ENCODE peak calls at places on chromosome 14, in six cellular contexts. I is amniotic stem cell; Y is frontal cortex; W is stimulated activated CD8-positive, alpha-beta memory T cell treated with anti-CD3 and anti-CD28 coated beads, Interleukin-15, amount 100 ng/mL, for 48 hours; B is GM04504; R is endothelial cell of umbilical vein. F is an unnamed sample.

GRCh38 chr14:85060116-85060515 is 469.8 kb upstream of the FLRT2 start:
- DNase-seq in B (peak), R (no peak), I (no peak), W (no peak), Y (no peak), F (no peak)

GRCh38 chr14:105945891-105946290 is 419.5 kb downstream of the TMEM121 start:
- DNase-seq in R (no peak), Y (no peak), B (no peak), I (no peak), W (no peak), F (no peak)

GRCh38 chr14:61106627-61107147 is 125.6 kb downstream of the SLC38A6 start:
- DNase-seq in Y (no peak), I (no peak), R (no peak), B (no peak), W (no peak), F (no peak)

GRCh38 chr14:101791919-101792572 is 30.5 kb downstream of the PPP2R5C start:
- DNase-seq in B (peak), R (peak), W (no peak), Y (no peak), I (no peak), F (no peak)

GRCh38 chr14:23057757-23058653 is 685 bp upstream of the CDH24 start:
- DNase-seq in R (peak), W (peak), B (peak), I (no peak), Y (peak), F (no peak)

GRCh38 chr14:89630096-89630829 is 213.2 kb upstream of the FOXN3 start:
- DNase-seq in Y (no peak), I (no peak), W (no peak), B (no peak), R (no peak), F (no peak)

GRCh38 chr14:24151404-24152080 is 4.2 kb downstream of the RNF31 start:
- DNase-seq in I (no peak), B (no peak), W (no peak), R (no peak), Y (no peak), F (no peak)

GRCh38 chr14:100193417-100194357 is 34.2 kb upstream of the DEGS2 start:
- DNase-seq in Y (peak), R (no peak), B (no peak), W (no peak), I (no peak), F (no peak)

GRCh38 chr14:89435527-89436273 is 18.7 kb upstream of the FOXN3 start:
- DNase-seq in Y (no peak), B (no peak), I (no peak), R (no peak), W (no peak), F (no peak)

GRCh38 chr14:100056964-100057817 is 8.0 kb upstream of the EVL start:
- DNase-seq in W (no peak), Y (peak), I (no peak), R (peak), B (no peak), F (no peak)

GRCh38 chr14:97010491-97011160 is 213.4 kb downstream of the VRK1 start:
- DNase-seq in I (no peak), B (no peak), R (no peak), Y (no peak), W (no peak), F (no peak)

GRCh38 chr14:38174721-38175120 is 33.0 kb upstream of the SSTR1 start:
- DNase-seq in B (no peak), Y (no peak), R (no peak), I (no peak), W (no peak), F (no peak)

GRCh38 chr14:38125484-38125912 is 82.2 kb upstream of the SSTR1 start:
- DNase-seq in I (no peak), Y (no peak), W (no peak), R (peak), B (no peak), F (no peak)

GRCh38 chr14:74919421-74920165 is 3.5 kb downstream of the RPS6KL1 start:
- DNase-seq in B (no peak), W (no peak), I (no peak), R (no peak), Y (no peak), F (no peak)

GRCh38 chr14:65282909-65283253 is 129.6 kb upstream of the FUT8 start:
- DNase-seq in B (no peak), R (no peak), I (no peak), Y (no peak), W (no peak), F (no peak)

GRCh38 chr14:104517867-104518266 is 61.7 kb upstream of the C14orf180 start:
- DNase-seq in Y (no peak), R (no peak), W (no peak), B (no peak), I (no peak), F (no peak)

GRCh38 chr14:90739318-90740077 is 76.7 kb downstream of the TTC7B start:
- DNase-seq in W (no peak), B (no peak), I (no peak), Y (no peak), R (no peak), F (no peak)

GRCh38 chr14:53634793-53635192 is 321.8 kb downstream of the BMP4 start:
- DNase-seq in Y (no peak), B (no peak), I (no peak), W (no peak), R (no peak), F (no peak)

GRCh38 chr14:75648066-75648838 is 12.4 kb downstream of the ERG28 start:
- DNase-seq in B (peak), Y (no peak), R (peak), W (no peak), I (peak), F (no peak)

GRCh38 chr14:91170504-91171121 is 56.7 kb downstream of the DGLUCY start:
- DNase-seq in W (no peak), Y (no peak), I (no peak), B (no peak), R (peak), F (no peak)

GRCh38 chr14:68257969-68258368 is 438.4 kb downstream of the RAD51B start:
- DNase-seq in R (no peak), Y (no peak), B (no peak), W (no peak), I (no peak), F (no peak)

GRCh38 chr14:67566908-67567307 is 33.2 kb downstream of the PIGH start:
- DNase-seq in B (peak), R (no peak), Y (no peak), W (no peak), I (no peak), F (no peak)

F was measured in NCI-H2227 treated with DMSO at 0.1 percent for 48 hours.